ENCODE peak calls at places on chromosomes 7 and 10, in ten cellular contexts. W, R, Q, U, K, M, D, X, T and Z are unnamed samples.

GRCh38 chr7:24757799-24758275 is 573 bp upstream of the GSDME start:
- DNase-seq in W (peak), R (peak), Q (peak), U (no peak), K (no peak), M (no peak), D (no peak), X (peak), T (peak), Z (peak)

GRCh38 chr10:125231116-125231812 is 70.9 kb upstream of the CTBP2 start:
- DNase-seq in W (peak), R (no peak), Q (peak), U (peak), K (no peak), M (no peak), D (peak), X (peak), T (no peak), Z (peak)

GRCh38 chr10:86662186-86663045 is 5.9 kb upstream of the LDB3 start:
- DNase-seq in W (no peak), R (no peak), Q (no peak), U (no peak), K (no peak), M (no peak), D (no peak), X (no peak), T (no peak), Z (no peak)

GRCh38 chr7:24936121-24936824 is 43.7 kb downstream of the OSBPL3 start:
- DNase-seq in W (peak), R (no peak), Q (peak), U (no peak), K (no peak), M (no peak), D (peak), X (peak), T (peak), Z (peak)

GRCh38 chr10:47195274-47195885 is 104.6 kb upstream of the GDF10 start:
- DNase-seq in W (no peak), R (no peak), Q (no peak), U (no peak), K (no peak), M (no peak), D (no peak), X (no peak), T (no peak), Z (no peak)

GRCh38 chr7:138752568-138753518 is 45.0 kb upstream of the TMEM213 start:
- DNase-seq in W (peak), R (peak), Q (peak), U (no peak), K (peak), M (peak), D (no peak), X (no peak), T (peak), Z (no peak)

GRCh38 chr7:85469446-85469970 is 282.7 kb upstream of the SEMA3D start:
- DNase-seq in W (peak), R (no peak), Q (no peak), U (no peak), K (no peak), M (no peak), D (peak), X (peak), T (no peak), Z (peak)

GRCh38 chr7:33743594-33743993 is 161.7 kb upstream of the BMPER start:
- DNase-seq in W (peak), R (no peak), Q (peak), U (peak), K (no peak), M (no peak), D (no peak), X (peak), T (no peak), Z (peak)

GRCh38 chr10:26881600-26882331 is 21.0 kb upstream of the ABI1 start:
- DNase-seq in W (peak), R (peak), Q (peak), U (peak), K (no peak), M (peak), D (no peak), X (no peak), T (peak), Z (peak)

GRCh38 chr10:125815764-125816163 is 7.3 kb downstream of the UROS start:
- DNase-seq in W (no peak), R (no peak), Q (no peak), U (no peak), K (no peak), M (no peak), D (no peak), X (no peak), T (no peak), Z (no peak)

GRCh38 chr7:69622960-69623359 is 24.7 kb downstream of the AUTS2 start:
- DNase-seq in W (no peak), R (no peak), Q (no peak), U (no peak), K (no peak), M (no peak), D (no peak), X (no peak), T (peak), Z (no peak)

GRCh38 chr7:69625798-69626197 is 27.5 kb downstream of the AUTS2 start:
- DNase-seq in W (no peak), R (no peak), Q (no peak), U (no peak), K (no peak), M (no peak), D (no peak), X (no peak), T (no peak), Z (no peak)

GRCh38 chr7:69624842-69625637 is 26.8 kb downstream of the AUTS2 start:
- DNase-seq in W (no peak), R (no peak), Q (no peak), U (no peak), K (no peak), M (no peak), D (no peak), X (no peak), T (no peak), Z (no peak)

GRCh38 chr7:69622014-69622818 is 23.9 kb downstream of the AUTS2 start:
- DNase-seq in W (no peak), R (no peak), Q (no peak), U (no peak), K (no peak), M (no peak), D (no peak), X (no peak), T (no peak), Z (no peak)

GRCh38 chr7:69624431-69624830 is 26.2 kb downstream of the AUTS2 start:
- DNase-seq in W (no peak), R (no peak), Q (no peak), U (no peak), K (no peak), M (no peak), D (no peak), X (no peak), T (no peak), Z (no peak)
- TF ChIP-seq CTCF in W (no peak), R (no peak), Q (no peak), U (no peak), K (no peak), M (no peak), D (no peak), X (no peak), T (no peak), Z (no peak)

GRCh38 chr10:95508730-95509129 is 52.4 kb downstream of the SORBS1 start:
- DNase-seq in W (peak), R (peak), Q (no peak), U (no peak), K (no peak), M (no peak), D (no peak), X (no peak), T (no peak), Z (peak)
- H3K4me3 ChIP-seq in W (no peak), R (no peak), Q (no peak), U (no peak), K (no peak), M (no peak), D (no peak), X (no peak), T (no peak), Z (no peak)

GRCh38 chr7:116954443-116954838 is 1.1 kb downstream of the ST7 start:
- DNase-seq in W (no peak), R (no peak), Q (no peak), U (no peak), K (no peak), M (no peak), D (no peak), X (no peak), T (no peak), Z (no peak)

GRCh38 chr7:116953727-116954442 is 584 bp downstream of the ST7 start:
- DNase-seq in W (peak), R (peak), Q (peak), U (peak), K (peak), M (peak), D (peak), X (peak), T (peak), Z (peak)

GRCh38 chr7:116951366-116952292 is 1.7 kb upstream of the ST7 start:
- DNase-seq in W (no peak), R (no peak), Q (no peak), U (no peak), K (no peak), M (no peak), D (no peak), X (no peak), T (no peak), Z (no peak)

GRCh38 chr7:116953372-116953726 is at the start of gene ST7:
- DNase-seq in W (peak), R (peak), Q (peak), U (no peak), K (peak), M (peak), D (no peak), X (peak), T (peak), Z (peak)

DNA sequence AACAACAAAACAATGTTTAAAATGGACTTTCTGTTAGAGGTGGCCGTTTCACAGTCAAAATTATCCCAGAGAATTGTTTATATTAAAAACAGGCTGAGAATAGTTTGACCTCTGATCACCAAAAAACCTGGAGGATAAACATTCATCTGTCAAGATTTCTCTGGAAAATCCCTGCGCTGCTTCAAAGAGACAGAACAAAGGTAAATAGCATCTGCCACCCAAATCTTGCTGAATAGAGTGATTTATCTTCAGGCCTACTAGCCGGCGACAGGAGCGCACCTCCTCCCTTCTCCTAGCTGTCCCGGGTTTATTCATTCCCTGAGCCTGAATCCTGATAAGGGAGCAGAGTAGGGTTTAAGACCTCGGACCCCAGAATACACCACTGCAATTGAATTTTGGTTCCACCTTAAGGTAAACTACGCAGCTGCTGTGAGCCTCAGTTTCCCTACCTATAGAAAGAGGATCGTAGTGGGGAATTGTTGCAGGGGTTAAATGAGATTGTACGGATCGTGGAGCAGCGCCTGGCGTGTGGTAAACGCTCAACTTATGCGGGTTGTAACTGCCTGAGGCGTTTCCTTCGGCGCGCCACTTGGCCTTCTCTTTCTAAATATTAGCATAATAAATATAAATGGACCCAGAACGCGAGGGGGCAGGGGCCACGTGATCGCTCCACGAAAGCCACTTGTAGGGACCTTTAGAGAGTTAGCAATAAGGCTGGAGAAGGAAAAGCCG is 495 bp upstream of the ST7 start:
- DNase-seq in W (peak), R (peak), Q (peak), U (no peak), K (peak), M (peak), D (no peak), X (no peak), T (peak), Z (peak)
- TF ChIP-seq CTCF in W (no peak), R (no peak), Q (no peak), U (no peak), K (no peak), M (no peak), D (no peak), X (no peak), T (no peak), Z (no peak)

GRCh38 chr10:70321897-70322890 is 38.4 kb upstream of the NPFFR1 start:
- DNase-seq in W (no peak), R (no peak), Q (no peak), U (no peak), K (no peak), M (no peak), D (no peak), X (no peak), T (no peak), Z (no peak)
- H3K4me3 ChIP-seq in W (no peak), R (no peak), Q (no peak), U (no peak), K (no peak), M (no peak), D (no peak), X (no peak), T (no peak), Z (no peak)

DNA sequence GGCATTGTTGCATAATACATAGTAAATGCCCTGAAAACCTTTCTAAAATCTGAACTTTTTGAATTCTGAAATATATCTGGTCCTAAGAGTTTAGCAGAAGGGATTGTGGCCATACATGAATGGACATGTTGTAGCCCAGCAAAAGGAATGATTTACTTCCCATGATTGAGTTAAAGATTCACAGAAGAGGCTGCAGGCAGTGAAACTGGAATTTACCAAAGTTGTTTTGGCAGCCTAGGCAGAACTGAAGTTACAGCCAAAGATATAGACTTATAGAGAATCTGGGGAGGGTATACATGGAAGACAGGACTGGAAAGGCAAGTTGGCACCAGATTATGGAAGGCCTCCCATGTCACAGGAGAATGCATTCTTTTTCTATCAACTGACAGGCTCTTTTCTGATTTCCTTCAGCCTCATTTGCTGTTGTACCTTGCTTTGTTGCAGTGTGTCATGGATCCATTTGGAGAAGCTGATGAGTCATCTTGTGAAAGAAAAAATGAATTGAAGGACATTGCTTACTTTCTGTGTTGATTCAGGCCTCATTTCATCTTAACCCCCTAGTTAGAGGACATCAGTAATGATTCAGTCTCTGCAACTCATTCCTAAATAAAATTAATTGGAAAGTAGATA is 356.2 kb upstream of the LRGUK start:
- DNase-seq in W (peak), R (no peak), Q (peak), U (peak), K (no peak), M (no peak), D (peak), X (no peak), T (no peak), Z (peak)
- TF ChIP-seq CTCF in W (no peak), R (no peak), Q (no peak), U (no peak), K (no peak), M (no peak), D (no peak), X (no peak), T (no peak), Z (no peak)